ENCODE peak calls at places on chromosomes 4 and X, in six cellular contexts. E is heart left ventricle; B is GM12865; Z is HCEC 1CT; T is substantia nigra; X is naive thymus-derived CD8-positive, alpha-beta T cell. I is an unnamed sample.
A peak's percentile ranks its signal among the peaks of the same experiment; 100 is the strongest.

GRCh38 chrX:136447308-136447707 is 40.4 kb upstream of the BRS3 start:
- DNase-seq in E (no peak), B (no peak), Z (no peak), T (no peak), X (no peak), I (no peak)

GRCh38 chr4:7238300-7238960 is 46.1 kb downstream of the SORCS2 start:
- DNase-seq in E (peak; percentile 38), B (no peak), Z (no peak), T (no peak), X (no peak), I (no peak)

GRCh38 chrX:95728446-95728845 is 956.2 kb upstream of the DIAPH2 start:
- DNase-seq in E (no peak), B (no peak), Z (no peak), T (no peak), X (no peak), I (no peak)

GRCh38 chr4:4854649-4855292 is 4.7 kb upstream of the MSX1 start:
- DNase-seq in E (peak; percentile 29), B (no peak), Z (no peak), T (no peak), X (no peak), I (no peak)

GRCh38 chr4:138037716-138038115 is 204.4 kb downstream of the SLC7A11 start:
- DNase-seq in E (no peak), B (no peak), Z (peak; percentile 67), T (no peak), X (no peak), I (no peak)

GRCh38 chr4:94507281-94507680 is 55.5 kb downstream of the PDLIM5 start:
- DNase-seq in E (no peak), B (no peak), Z (no peak), T (no peak), X (no peak), I (no peak)

GRCh38 chr4:164768516-164768915 is 14.6 kb downstream of the SMIM31 start:
- DNase-seq in E (no peak), B (peak; percentile 16), Z (peak; percentile 2), T (no peak), X (no peak), I (no peak)

GRCh38 chr4:48033825-48034413 is 17.3 kb downstream of the NIPAL1 start:
- DNase-seq in E (no peak), B (peak; percentile 71), Z (no peak), T (no peak), X (peak; percentile 62), I (no peak)

GRCh38 chrX:103554687-103555417 is 30.5 kb upstream of the TCEAL4 start:
- DNase-seq in E (no peak), B (peak; percentile 77), Z (peak; percentile 59), T (peak; percentile 35), X (peak; percentile 72), I (no peak)

GRCh38 chrX:26952213-26952612 is 510.9 kb downstream of the PPP4R3C start:
- DNase-seq in E (no peak), B (no peak), Z (no peak), T (no peak), X (no peak), I (no peak)

I was measured in mesothelial cell of epicardium.